ENCODE peak calls at places on chromosomes 3 and 15, in ten cellular contexts. J, A, M, X, O, L, N, D, E and T are unnamed samples.

GRCh38 chr3:14598143-14598569 is 53.4 kb upstream of the CCDC174 start:
- DNase-seq in J (no peak), A (peak), M (peak), X (peak), O (peak), L (peak), N (no peak), D (peak), E (peak), T (no peak)

GRCh38 chr15:89556413-89557262 is 18.6 kb upstream of the TICRR start:
- DNase-seq in J (peak), A (peak), M (peak), X (peak), O (peak), L (peak), N (peak), D (peak), E (peak), T (peak)

GRCh38 chr15:79978694-79979519 is 7.9 kb upstream of the BCL2A1 start:
- DNase-seq in J (no peak), A (no peak), M (no peak), X (peak), O (no peak), L (no peak), N (no peak), D (no peak), E (no peak), T (peak)

GRCh38 chr3:50587806-50588758 is 18.8 kb downstream of the HEMK1 start:
- DNase-seq in J (no peak), A (peak), M (no peak), X (no peak), O (no peak), L (no peak), N (no peak), D (no peak), E (peak), T (no peak)

GRCh38 chr3:183486472-183486871 is 58.1 kb upstream of the MCF2L2 start:
- DNase-seq in J (no peak), A (no peak), M (no peak), X (no peak), O (no peak), L (no peak), N (no peak), D (no peak), E (no peak), T (no peak)

GRCh38 chr3:118713502-118714207 is 321.0 kb downstream of the IGSF11 start:
- DNase-seq in J (no peak), A (no peak), M (no peak), X (no peak), O (no peak), L (no peak), N (no peak), D (no peak), E (no peak), T (no peak)

GRCh38 chr3:52685285-52685704 is 418 bp downstream of the PBRM1 start:
- DNase-seq in J (peak), A (peak), M (peak), X (no peak), O (peak), L (peak), N (peak), D (peak), E (peak), T (peak)

GRCh38 chr15:90059208-90059985 is 42.9 kb downstream of the IDH2 start:
- DNase-seq in J (peak), A (peak), M (peak), X (no peak), O (no peak), L (no peak), N (peak), D (peak), E (peak), T (peak)

GRCh38 chr15:64459382-64459781 is 996 bp upstream of the ZNF609 start:
- DNase-seq in J (no peak), A (no peak), M (no peak), X (no peak), O (no peak), L (no peak), N (no peak), D (no peak), E (no peak), T (no peak)